ENCODE peak calls at places on chromosomes 2 and 18, in seven cellular contexts. H, J, U, R, V, D and L are unnamed samples.

GRCh38 chr2:9377461-9378097 is 45.7 kb downstream of the ITGB1BP1 start:
- DNase-seq in H (no peak), J (no peak), R (no peak), U (no peak), D (no peak), V (no peak), L (no peak)

GRCh38 chr2:218074031-218074430 is 5.0 kb downstream of the RUFY4 start:
- DNase-seq in D (peak), V (peak), U (peak), J (peak), H (no peak), R (no peak), L (peak)

GRCh38 chr2:77513191-77513590 is 9.0 kb downstream of the LRRTM4 start:
- DNase-seq in V (peak), R (no peak), U (no peak), H (no peak), J (no peak), D (no peak), L (no peak)

GRCh38 chr2:71880846-71881610 is 266.6 kb downstream of the CYP26B1 start:
- DNase-seq in J (no peak), U (no peak), R (no peak), D (no peak), H (no peak), V (peak), L (no peak)

GRCh38 chr2:179017958-179018357 is 32.0 kb downstream of the CCDC141 start:
- DNase-seq in U (no peak), R (no peak), D (no peak), J (peak), H (no peak), V (no peak), L (no peak)

GRCh38 chr2:186716899-186717811 is 23.3 kb downstream of the FAM171B start:
- DNase-seq in U (no peak), D (no peak), H (no peak), J (no peak), V (peak), R (no peak), L (no peak)

GRCh38 chr2:122077771-122078170 is 322.3 kb downstream of the TSN start:
- DNase-seq in U (no peak), V (no peak), H (no peak), R (no peak), D (no peak), J (no peak), L (no peak)

GRCh38 chr18:46858290-46858689 is 59.0 kb downstream of the PIAS2 start:
- DNase-seq in V (no peak), J (no peak), D (no peak), H (no peak), R (no peak), U (no peak), L (no peak)

GRCh38 chr18:12420831-12421421 is 13.2 kb downstream of the PRELID3A start:
- DNase-seq in V (no peak), J (no peak), H (no peak), U (peak), D (peak), R (peak), L (peak)

GRCh38 chr2:175167076-175167791 is 769 bp downstream of the ATF2 start:
- DNase-seq in D (no peak), H (no peak), R (no peak), J (peak), U (no peak), V (peak), L (no peak)

GRCh38 chr18:48354746-48355260 is 54.4 kb downstream of the ZBTB7C start:
- DNase-seq in D (no peak), J (no peak), V (no peak), U (no peak), R (no peak), H (no peak), L (no peak)

GRCh38 chr2:9752441-9753275 is 90.6 kb upstream of the TAF1B start:
- DNase-seq in J (no peak), D (no peak), H (peak), V (peak), R (no peak), U (no peak), L (no peak)

GRCh38 chr2:241764272-241765241 is 12.1 kb upstream of the GAL3ST2 start:
- DNase-seq in J (no peak), R (no peak), V (peak), U (no peak), H (no peak), D (peak), L (no peak)

GRCh38 chr2:144836635-144837350 is 316.9 kb upstream of the ZEB2 start:
- DNase-seq in U (no peak), H (no peak), J (no peak), V (peak), R (no peak), D (no peak), L (no peak)

GRCh38 chr18:59715966-59716369 is 18.7 kb upstream of the CCBE1 start:
- DNase-seq in H (no peak), D (no peak), U (no peak), R (no peak), V (peak), J (no peak), L (no peak)

GRCh38 chr18:8763611-8764010 is 58.3 kb downstream of the MTCL1 start:
- DNase-seq in R (no peak), J (no peak), D (no peak), V (no peak), U (no peak), H (no peak), L (no peak)

GRCh38 chr2:7437122-7437521 is 519.9 kb downstream of the RNF144A start:
- DNase-seq in U (no peak), H (no peak), J (no peak), R (no peak), D (no peak), V (no peak), L (no peak)

GRCh38 chr18:61694236-61694635 is 198.6 kb downstream of the RNF152 start:
- DNase-seq in D (no peak), H (no peak), V (no peak), J (no peak), U (no peak), R (no peak), L (no peak)

GRCh38 chr2:567865-568638 is 109.2 kb downstream of the TMEM18 start:
- DNase-seq in R (no peak), V (peak), U (no peak), J (no peak), D (no peak), H (no peak), L (no peak)

GRCh38 chr2:192498747-192499146 is 304.0 kb upstream of the TMEFF2 start:
- DNase-seq in H (no peak), J (no peak), R (no peak), U (no peak), D (no peak), V (no peak), L (no peak)

GRCh38 chr18:13641551-13642439 is 84.6 kb downstream of the FAM210A start:
- DNase-seq in H (no peak), V (peak), D (no peak), R (no peak), J (no peak), U (no peak), L (no peak)

GRCh38 chr2:197170137-197170682 is 140.4 kb downstream of the ANKRD44 start:
- DNase-seq in H (no peak), D (no peak), V (no peak), U (no peak), J (no peak), R (no peak), L (no peak)

GRCh38 chr2:39181297-39181696 is 60.4 kb upstream of the SOS1 start:
- DNase-seq in V (no peak), H (no peak), J (no peak), D (no peak), R (no peak), U (no peak), L (no peak)

GRCh38 chr2:234462218-234462992 is 34.5 kb downstream of the ARL4C start:
- DNase-seq in D (no peak), R (no peak), H (no peak), U (no peak), V (no peak), J (no peak), L (no peak)

GRCh38 chr2:67649331-67650071 is 252.4 kb downstream of the ETAA1 start:
- DNase-seq in H (no peak), J (no peak), D (no peak), U (no peak), V (no peak), R (peak), L (no peak)

GRCh38 chr2:38922389-38922788 is 32.7 kb downstream of the ARHGEF33 start:
- DNase-seq in U (no peak), H (no peak), R (no peak), J (no peak), D (no peak), V (no peak), L (no peak)

GRCh38 chr2:64036343-64036742 is 17.1 kb upstream of the VPS54 start:
- DNase-seq in D (no peak), U (no peak), H (no peak), J (no peak), R (no peak), V (peak), L (no peak)

GRCh38 chr2:177247693-177248262 is 16.7 kb downstream of the NFE2L2 start:
- DNase-seq in V (no peak), J (no peak), U (no peak), H (no peak), D (no peak), R (no peak), L (no peak)

GRCh38 chr2:120898961-120899360 is 163.3 kb downstream of the GLI2 start:
- DNase-seq in H (no peak), U (no peak), D (no peak), V (no peak), R (no peak), J (no peak), L (no peak)

GRCh38 chr2:171225302-171225980 is 64.7 kb upstream of the TLK1 start:
- DNase-seq in D (no peak), U (no peak), R (no peak), V (peak), H (no peak), J (peak), L (no peak)

GRCh38 chr2:232075080-232075479 is 113.6 kb downstream of the DIS3L2 start:
- DNase-seq in V (peak), R (no peak), H (no peak), J (peak), U (no peak), D (no peak), L (no peak)

GRCh38 chr2:207617011-207617671 is 8.1 kb downstream of the METTL21A start:
- DNase-seq in J (no peak), H (no peak), D (peak), U (no peak), V (peak), R (no peak), L (no peak)

GRCh38 chr2:136363921-136364320 is 246.0 kb upstream of the CXCR4 start:
- DNase-seq in R (no peak), D (no peak), J (peak), H (no peak), V (no peak), U (no peak), L (no peak)

GRCh38 chr2:217934321-217935131 is 68.3 kb downstream of the TNS1 start:
- DNase-seq in H (no peak), U (no peak), D (peak), R (no peak), V (peak), J (peak), L (no peak)

GRCh38 chr18:26438980-26439379 is 109.4 kb downstream of the KCTD1 start:
- DNase-seq in U (peak), V (no peak), D (no peak), R (no peak), H (no peak), J (peak), L (peak)

GRCh38 chr2:27960237-27960912 is 69.8 kb downstream of the BABAM2 start:
- DNase-seq in R (no peak), H (no peak), V (peak), J (peak), U (no peak), D (no peak), L (no peak)

GRCh38 chr2:210337159-210337558 is 22.2 kb upstream of the MYL1 start:
- DNase-seq in H (no peak), D (no peak), J (peak), U (no peak), R (no peak), V (no peak), L (no peak)